ENCODE peak calls at places on chromosomes 16 and 17, in eight cellular contexts. T is GM12878, A is uterus, F is esophagus squamous epithelium, I is body of pancreas, M is lower leg skin, H is H54, B is ovary. W is an unnamed sample.

GRCh38 chr17:29059281-29059680 is 16.3 kb downstream of the PIPOX start:
- DNase-seq in T (no peak), A (no peak), F (no peak), I (no peak), M (no peak), H (no peak), B (no peak), W (no peak)

GRCh38 chr17:72122668-72123495 is 2.1 kb downstream of the SOX9 start:
- DNase-seq in T (no peak), A (no peak), F (no peak), I (peak), M (peak), H (peak), B (no peak), W (peak)

GRCh38 chr16:87780385-87780989 is 14.7 kb upstream of the KLHDC4 start:
- DNase-seq in T (peak), A (no peak), F (no peak), I (no peak), M (no peak), H (no peak), B (no peak), W (no peak)

GRCh38 chr16:50464325-50465290 is 83.6 kb upstream of the NKD1 start:
- DNase-seq in T (no peak), A (no peak), F (no peak), I (no peak), M (peak), H (no peak), B (no peak), W (no peak)

GRCh38 chr16:53841884-53842283 is 137.9 kb downstream of the FTO start:
- DNase-seq in T (no peak), A (no peak), F (no peak), I (no peak), M (no peak), H (no peak), B (no peak), W (no peak)

GRCh38 chr16:14310519-14310991 is 239.4 kb downstream of the MRTFB start:
- DNase-seq in T (peak), A (no peak), F (no peak), I (no peak), M (no peak), H (no peak), B (no peak), W (no peak)

GRCh38 chr16:68972008-68972407 is 128.7 kb downstream of the TANGO6 start:
- DNase-seq in T (no peak), A (no peak), F (no peak), I (no peak), M (no peak), H (no peak), B (no peak), W (no peak)

GRCh38 chr17:66855204-66855603 is 20.3 kb downstream of the CACNG5 start:
- DNase-seq in T (no peak), A (no peak), F (no peak), I (no peak), M (peak), H (peak), B (no peak), W (no peak)

GRCh38 chr17:61511480-61512182 is 59.4 kb downstream of the TBX4 start:
- DNase-seq in T (no peak), A (no peak), F (no peak), I (no peak), M (no peak), H (no peak), B (no peak), W (no peak)

GRCh38 chr16:58346831-58347371 is 45.4 kb upstream of the GINS3 start:
- DNase-seq in T (no peak), A (no peak), F (no peak), I (no peak), M (no peak), H (no peak), B (no peak), W (no peak)

GRCh38 chr17:76641501-76641900 is 2.1 kb downstream of the ST6GALNAC1 start:
- DNase-seq in T (no peak), A (no peak), F (no peak), I (no peak), M (no peak), H (no peak), B (no peak), W (no peak)

GRCh38 chr17:72005332-72006163 is 115.3 kb upstream of the SOX9 start:
- DNase-seq in T (peak), A (no peak), F (no peak), I (no peak), M (no peak), H (no peak), B (no peak), W (no peak)

GRCh38 chr17:5184284-5184683 is 7.4 kb downstream of the ZNF594 start:
- DNase-seq in T (no peak), A (no peak), F (no peak), I (no peak), M (no peak), H (no peak), B (no peak), W (no peak)

GRCh38 chr17:71117461-71117860 is 948.1 kb downstream of the KCNJ2 start:
- DNase-seq in T (no peak), A (no peak), F (no peak), I (no peak), M (no peak), H (no peak), B (no peak), W (no peak)

GRCh38 chr17:28722413-28723158 is 2.8 kb downstream of the RPL23A start:
- DNase-seq in T (no peak), A (no peak), F (no peak), I (no peak), M (no peak), H (no peak), B (no peak), W (no peak)

GRCh38 chr16:27698746-27699145 is 148.8 kb downstream of the KATNIP start:
- DNase-seq in T (no peak), A (no peak), F (no peak), I (no peak), M (peak), H (no peak), B (peak), W (no peak)

GRCh38 chr16:46843898-46844642 is 13.1 kb upstream of the C16orf87 start:
- DNase-seq in T (no peak), A (no peak), F (no peak), I (no peak), M (peak), H (no peak), B (no peak), W (no peak)

GRCh38 chr17:14373587-14374259 is 72.8 kb downstream of the HS3ST3B1 start:
- DNase-seq in T (no peak), A (no peak), F (no peak), I (no peak), M (no peak), H (no peak), B (no peak), W (no peak)

GRCh38 chr17:4940625-4941021 is 555 bp downstream of the RNF167 start:
- DNase-seq in T (no peak), A (no peak), F (no peak), I (no peak), M (no peak), H (no peak), B (no peak), W (no peak)

GRCh38 chr16:88686439-88687253 is at the start of gene SNAI3:
- DNase-seq in T (no peak), A (peak), F (no peak), I (peak), M (peak), H (peak), B (peak), W (peak)

GRCh38 chr16:27463741-27464662 is 62.0 kb downstream of the IL21R start:
- DNase-seq in T (no peak), A (no peak), F (no peak), I (no peak), M (no peak), H (no peak), B (no peak), W (no peak)

GRCh38 chr16:79163666-79164377 is 436.7 kb downstream of the MAF start:
- DNase-seq in T (no peak), A (no peak), F (no peak), I (no peak), M (no peak), H (no peak), B (no peak), W (no peak)

GRCh38 chr17:82377924-82378740 is 6.6 kb downstream of the UTS2R start:
- DNase-seq in T (no peak), A (no peak), F (no peak), I (no peak), M (no peak), H (no peak), B (no peak), W (no peak)

GRCh38 chr16:69169051-69169450 is 17.9 kb upstream of the SNTB2 start:
- DNase-seq in T (no peak), A (no peak), F (no peak), I (no peak), M (peak), H (no peak), B (no peak), W (no peak)

GRCh38 chr17:7380321-7380720 is 568 bp upstream of the TNK1 start:
- DNase-seq in T (no peak), A (no peak), F (no peak), I (peak), M (peak), H (no peak), B (peak), W (peak)

GRCh38 chr17:75124041-75124818 is 7.3 kb downstream of the NT5C start:
- DNase-seq in T (no peak), A (no peak), F (peak), I (peak), M (peak), H (peak), B (peak), W (no peak)

GRCh38 chr17:5769936-5770335 is 185.6 kb upstream of the NLRP1 start:
- DNase-seq in T (no peak), A (no peak), F (no peak), I (no peak), M (no peak), H (no peak), B (no peak), W (no peak)

GRCh38 chr17:43774304-43775250 is 4.2 kb downstream of the DUSP3 start:
- DNase-seq in T (no peak), A (no peak), F (no peak), I (no peak), M (no peak), H (no peak), B (no peak), W (no peak)

GRCh38 chr17:29930399-29931010 is 477 bp upstream of the SSH2 start:
- DNase-seq in T (no peak), A (no peak), F (no peak), I (no peak), M (no peak), H (no peak), B (no peak), W (peak)

GRCh38 chr17:58334661-58335060 is 6.1 kb upstream of the TSPOAP1 start:
- DNase-seq in T (no peak), A (no peak), F (no peak), I (no peak), M (no peak), H (no peak), B (no peak), W (no peak)

GRCh38 chr16:25691519-25692091 is at the start of gene HS3ST4:
- DNase-seq in T (no peak), A (no peak), F (no peak), I (no peak), M (no peak), H (no peak), B (no peak), W (no peak)

GRCh38 chr17:3929181-3929580 is 12.9 kb upstream of the P2RX1 start:
- DNase-seq in T (no peak), A (no peak), F (no peak), I (no peak), M (no peak), H (peak), B (no peak), W (no peak)

GRCh38 chr17:39754958-39755549 is 17.3 kb downstream of the GRB7 start:
- DNase-seq in T (no peak), A (no peak), F (no peak), I (no peak), M (peak), H (no peak), B (no peak), W (peak)

GRCh38 chr17:81518785-81519283 is 6.2 kb upstream of the ACTG1 start:
- DNase-seq in T (no peak), A (peak), F (no peak), I (peak), M (no peak), H (no peak), B (peak), W (peak)

GRCh38 chr16:85820604-85821372 is 21.3 kb downstream of the COX4I1 start:
- DNase-seq in T (no peak), A (no peak), F (no peak), I (no peak), M (no peak), H (no peak), B (no peak), W (no peak)

GRCh38 chr17:49000943-49001342 is 3.8 kb downstream of the IGF2BP1 start:
- DNase-seq in T (no peak), A (no peak), F (no peak), I (no peak), M (no peak), H (no peak), B (no peak), W (no peak)

GRCh38 chr17:33267279-33267790 is 25.8 kb downstream of the ASIC2 start:
- DNase-seq in T (no peak), A (no peak), F (no peak), I (no peak), M (no peak), H (no peak), B (no peak), W (no peak)

GRCh38 chr16:11612110-11612981 is 25.6 kb upstream of the LITAF start:
- DNase-seq in T (no peak), A (no peak), F (no peak), I (peak), M (no peak), H (no peak), B (no peak), W (peak)
- TF ChIP-seq POLR2A in T (no peak), A (no peak), F (no peak), I (peak), M (no peak), H (no peak), B (no peak), W (peak)

GRCh38 chr16:30355954-30356308 is 823 bp upstream of the CD2BP2 start:
- DNase-seq in T (no peak), A (no peak), F (no peak), I (no peak), M (no peak), H (no peak), B (no peak), W (no peak)
- TF ChIP-seq POLR2A in T (peak), A (no peak), F (no peak), I (no peak), M (no peak), H (no peak), B (no peak), W (no peak)

GRCh38 chr17:50210249-50211225 is 9.1 kb upstream of the COL1A1 start:
- DNase-seq in T (no peak), A (peak), F (no peak), I (no peak), M (peak), H (peak), B (peak), W (no peak)
- TF ChIP-seq POLR2A in T (no peak), A (no peak), F (no peak), I (no peak), M (no peak), H (peak), B (no peak), W (no peak)

DNA sequence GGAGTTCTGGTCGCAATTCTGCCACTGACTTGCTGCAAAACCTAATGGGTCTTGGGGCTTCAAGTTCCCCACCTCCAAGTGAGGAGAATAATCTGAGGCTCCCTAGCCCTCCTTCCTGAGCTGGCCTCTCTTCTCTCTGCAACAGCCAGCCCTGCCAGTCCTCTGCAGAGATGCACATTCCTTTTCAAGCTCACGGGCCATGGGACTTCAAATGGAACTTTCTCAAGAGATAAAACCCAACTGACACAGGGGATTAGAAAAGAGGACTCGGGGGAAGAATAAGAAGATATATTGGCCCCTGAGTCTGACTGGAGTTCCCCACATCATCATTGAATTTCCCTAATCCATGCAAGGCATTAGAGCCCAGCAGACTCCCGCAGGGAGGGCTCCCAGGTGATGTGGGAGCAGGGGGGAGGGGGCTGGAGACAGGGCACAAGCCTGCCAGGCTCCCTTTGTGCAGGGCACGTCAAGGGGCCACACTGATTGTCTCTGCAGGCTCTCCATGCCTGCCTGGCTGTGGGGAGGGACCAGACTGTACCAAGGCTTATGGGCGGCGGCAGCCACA is 131.0 kb downstream of the CCDC144A start:
- DNase-seq in T (no peak), A (no peak), F (no peak), I (no peak), M (no peak), H (no peak), B (no peak), W (no peak)
- TF ChIP-seq POLR2A in T (no peak), A (no peak), F (no peak), I (no peak), M (no peak), H (no peak), B (no peak), W (no peak)

GRCh38 chr17:27333410-27333980 is 39.6 kb downstream of the WSB1 start:
- DNase-seq in T (no peak), A (peak), F (no peak), I (peak), M (peak), H (no peak), B (no peak), W (no peak)
- TF ChIP-seq POLR2A in T (no peak), A (no peak), F (no peak), I (no peak), M (no peak), H (no peak), B (no peak), W (no peak)

GRCh38 chr17:63702616-63703015 is 2.7 kb upstream of the LIMD2 start:
- DNase-seq in T (no peak), A (no peak), F (no peak), I (no peak), M (no peak), H (no peak), B (no peak), W (no peak)
- TF ChIP-seq POLR2A in T (no peak), A (no peak), F (no peak), I (no peak), M (no peak), H (no peak), B (no peak), W (no peak)

GRCh38 chr16:4535627-4536108 is 2.9 kb downstream of the CDIP1 start:
- DNase-seq in T (no peak), A (no peak), F (no peak), I (no peak), M (no peak), H (no peak), B (no peak), W (no peak)
- TF ChIP-seq POLR2A in T (no peak), A (no peak), F (no peak), I (no peak), M (no peak), H (no peak), B (no peak), W (no peak)

GRCh38 chr16:55271945-55272513 is 52.0 kb upstream of the IRX6 start:
- DNase-seq in T (no peak), A (no peak), F (no peak), I (no peak), M (peak), H (no peak), B (no peak), W (no peak)
- TF ChIP-seq POLR2A in T (no peak), A (no peak), F (no peak), I (no peak), M (no peak), H (no peak), B (no peak), W (no peak)

GRCh38 chr16:2968738-2969544 is at the start of gene PAQR4:
- DNase-seq in T (peak), A (peak), F (no peak), I (peak), M (peak), H (peak), B (peak), W (peak)
- TF ChIP-seq POLR2A in T (peak), A (peak), F (peak), I (no peak), M (no peak), H (peak), B (no peak), W (no peak)

W was measured in thyroid gland.